ENCODE peak calls at places on chromosomes 7 and 10, in four cellular contexts. E is stomach, A is iPS DF 6.9, I is esophagus squamous epithelium. O is an unnamed sample. For H3K36me3, the result is how much of the 10 kb centered on the place peaks cover.

GRCh38 chr10:121702351-121703320 is 104.4 kb upstream of the FGFR2 start:
- DNase-seq in E (no peak), A (no peak), I (no peak), O (no peak)

GRCh38 chr7:99254390-99254789 is 18.2 kb upstream of the MYH16 start:
- DNase-seq in E (no peak), A (no peak), I (no peak), O (no peak)

GRCh38 chr7:17444673-17445072 is 146.2 kb downstream of the AHR start:
- DNase-seq in E (no peak), A (no peak), I (no peak), O (no peak)

GRCh38 chr7:2321020-2321419 is 6.8 kb upstream of the SNX8 start:
- DNase-seq in E (no peak), A (no peak), I (no peak), O (no peak)

GRCh38 chr7:156175003-156175402 is 362.7 kb upstream of the SHH start:
- DNase-seq in E (no peak), A (no peak), I (no peak), O (no peak)

GRCh38 chr10:77971804-77972144 is 45.2 kb upstream of the DLG5 start:
- DNase-seq in E (no peak), A (no peak), I (no peak), O (no peak)

GRCh38 chr7:92631067-92631829 is 41.1 kb upstream of the FAM133B start:
- DNase-seq in E (no peak), A (no peak), I (no peak), O (no peak)

GRCh38 chr7:104826140-104826539 is 187.9 kb upstream of the KMT2E start:
- DNase-seq in E (no peak), A (no peak), I (no peak), O (no peak)

GRCh38 chr10:21517134-21517982 is 8.1 kb downstream of the SKIDA1 start:
- DNase-seq in E (peak), A (no peak), I (no peak), O (no peak)

GRCh38 chr7:37150180-37150579 is 298.5 kb downstream of the ELMO1 start:
- DNase-seq in E (no peak), A (no peak), I (no peak), O (no peak)

GRCh38 chr10:112475565-112476233 is 28.7 kb downstream of the VTI1A start:
- DNase-seq in E (no peak), A (no peak), I (no peak), O (no peak)

GRCh38 chr7:30728591-30729100 is 23.3 kb upstream of the INMT start:
- DNase-seq in E (no peak), A (no peak), I (no peak), O (no peak)

GRCh38 chr10:46305430-46305808 is 18.6 kb downstream of the ANTXRL start:
- DNase-seq in E (no peak), A (no peak), I (no peak), O (no peak)

GRCh38 chr7:142478479-142479220 is 220.8 kb upstream of the PRSS58 start:
- DNase-seq in E (no peak), A (peak), I (no peak), O (no peak)

GRCh38 chr7:495761-496321 is 23.8 kb downstream of the PDGFA start:
- DNase-seq in E (no peak), A (no peak), I (no peak), O (peak)

GRCh38 chr7:47809387-47809786 is 138.9 kb downstream of the PKD1L1 start:
- DNase-seq in E (no peak), A (no peak), I (no peak), O (no peak)

GRCh38 chr7:70595741-70596574 is 536.0 kb upstream of the GALNT17 start:
- DNase-seq in E (peak), A (no peak), I (no peak), O (no peak)

GRCh38 chr10:2716596-2716995 is 350.8 kb upstream of the PFKP start:
- DNase-seq in E (no peak), A (no peak), I (no peak), O (no peak)

GRCh38 chr7:45579386-45579785 is 5.2 kb downstream of the ADCY1 start:
- DNase-seq in E (no peak), A (no peak), I (no peak), O (peak)

GRCh38 chr7:112150823-112151641 is 55.2 kb downstream of the DOCK4 start:
- DNase-seq in E (no peak), A (no peak), I (no peak), O (no peak)

GRCh38 chr7:4246536-4246935 is 435.6 kb upstream of the FOXK1 start:
- DNase-seq in E (no peak), A (no peak), I (no peak), O (no peak)

GRCh38 chr7:876972-877311 is 588 bp downstream of the GET4 start:
- DNase-seq in E (no peak), A (no peak), I (no peak), O (peak)

GRCh38 chr7:158572000-158572828 is 15.4 kb downstream of the PTPRN2 start:
- DNase-seq in E (no peak), A (no peak), I (no peak), O (no peak)

GRCh38 chr10:61900829-61901783 is at the start of gene ARID5B:
- DNase-seq in E (peak), A (no peak), I (no peak), O (no peak)

GRCh38 chr7:44393238-44394111 is 68.1 kb upstream of the CAMK2B start:
- DNase-seq in E (no peak), A (no peak), I (no peak), O (no peak)

GRCh38 chr7:44390701-44391100 is 65.3 kb upstream of the CAMK2B start:
- DNase-seq in E (peak), A (no peak), I (no peak), O (no peak)

GRCh38 chr7:44392618-44393010 is 67.2 kb upstream of the CAMK2B start:
- DNase-seq in E (no peak), A (no peak), I (no peak), O (peak)

GRCh38 chr7:44391746-44392617 is 66.6 kb upstream of the CAMK2B start:
- DNase-seq in E (peak), A (no peak), I (no peak), O (peak)

GRCh38 chr7:44391171-44391570 is 65.8 kb upstream of the CAMK2B start:
- DNase-seq in E (no peak), A (no peak), I (no peak), O (no peak)
- H3K36me3 ChIP-seq in E (half or more), A (under half), I (under half), O (under half)

GRCh38 chr7:76343931-76344321 is 14.9 kb downstream of the YWHAG start:
- DNase-seq in E (no peak), A (no peak), I (no peak), O (no peak)

GRCh38 chr7:76343294-76343930 is 15.4 kb downstream of the YWHAG start:
- DNase-seq in E (no peak), A (no peak), I (no peak), O (no peak)

GRCh38 chr7:76347710-76348109 is 11.1 kb downstream of the YWHAG start:
- DNase-seq in E (no peak), A (no peak), I (no peak), O (no peak)

GRCh38 chr7:76346778-76347177 is 12.0 kb downstream of the YWHAG start:
- DNase-seq in E (no peak), A (no peak), I (no peak), O (no peak)

GRCh38 chr7:76346097-76346496 is 12.7 kb downstream of the YWHAG start:
- DNase-seq in E (peak), A (no peak), I (no peak), O (no peak)
- H3K36me3 ChIP-seq in E (half or more), A (under half), I (under half), O (under half)

GRCh38 chr10:102371295-102371694 is 24.2 kb upstream of the NFKB2 start:
- DNase-seq in E (no peak), A (no peak), I (no peak), O (no peak)

GRCh38 chr10:102376901-102377300 is 18.6 kb upstream of the NFKB2 start:
- DNase-seq in E (no peak), A (no peak), I (no peak), O (no peak)

GRCh38 chr10:102375250-102375649 is 20.3 kb upstream of the NFKB2 start:
- DNase-seq in E (no peak), A (no peak), I (no peak), O (no peak)

GRCh38 chr10:102379383-102379782 is 16.1 kb upstream of the NFKB2 start:
- DNase-seq in E (no peak), A (no peak), I (no peak), O (no peak)

DNA sequence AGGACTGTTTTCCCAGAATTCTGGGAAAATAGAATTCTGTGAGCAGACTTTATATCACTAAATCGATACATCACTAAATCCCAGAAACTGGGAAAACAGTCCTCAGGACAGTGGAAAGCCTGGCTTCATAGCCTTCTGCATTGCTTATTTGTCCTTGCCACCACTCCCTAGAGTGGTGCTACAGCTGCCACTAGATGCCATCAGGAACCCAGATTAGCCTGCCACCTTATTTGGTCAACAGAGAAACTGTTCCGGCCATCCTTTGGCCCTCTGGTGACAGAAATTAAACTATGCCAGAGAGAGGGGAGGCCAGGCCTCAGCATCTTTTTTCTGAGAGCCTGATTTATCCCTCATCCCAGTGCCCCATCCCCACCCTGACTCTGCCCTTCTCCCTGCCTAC is 19.6 kb upstream of the NFKB2 start:
- DNase-seq in E (no peak), A (no peak), I (no peak), O (no peak)
- H3K36me3 ChIP-seq in E (half or more), A (under half), I (half or more), O (under half)

GRCh38 chr10:102812213-102812876 is 24.9 kb downstream of the CYP17A1 start:
- DNase-seq in E (no peak), A (no peak), I (no peak), O (no peak)

GRCh38 chr10:102808380-102808779 is 28.8 kb downstream of the CYP17A1 start:
- DNase-seq in E (no peak), A (no peak), I (no peak), O (no peak)

GRCh38 chr10:102813017-102813541 is 24.1 kb downstream of the CYP17A1 start:
- DNase-seq in E (no peak), A (no peak), I (no peak), O (no peak)

GRCh38 chr10:102811346-102811745 is 25.9 kb downstream of the CYP17A1 start:
- DNase-seq in E (no peak), A (no peak), I (no peak), O (no peak)

DNA sequence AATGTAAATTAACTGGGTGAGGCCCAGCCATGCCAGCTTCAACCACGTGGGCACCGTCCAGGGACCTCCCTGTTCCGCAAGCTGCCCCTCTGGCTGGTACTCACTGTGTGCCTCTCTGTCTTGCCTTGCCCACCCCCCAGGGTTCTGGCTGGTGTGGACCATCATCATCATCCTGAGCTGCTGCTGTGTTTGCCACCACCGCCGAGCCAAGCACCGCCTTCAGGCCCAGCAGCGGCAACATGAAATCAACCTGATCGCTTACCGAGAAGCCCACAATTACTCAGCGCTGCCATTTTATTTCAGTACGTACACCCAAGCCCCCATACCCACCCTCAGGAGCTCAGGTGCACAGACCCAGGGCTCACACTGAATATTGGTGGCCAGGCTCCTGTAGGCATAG is 27.5 kb downstream of the CYP17A1 start:
- DNase-seq in E (no peak), A (no peak), I (no peak), O (no peak)
- H3K36me3 ChIP-seq in E (half or more), A (under half), I (under half), O (under half)

DNA sequence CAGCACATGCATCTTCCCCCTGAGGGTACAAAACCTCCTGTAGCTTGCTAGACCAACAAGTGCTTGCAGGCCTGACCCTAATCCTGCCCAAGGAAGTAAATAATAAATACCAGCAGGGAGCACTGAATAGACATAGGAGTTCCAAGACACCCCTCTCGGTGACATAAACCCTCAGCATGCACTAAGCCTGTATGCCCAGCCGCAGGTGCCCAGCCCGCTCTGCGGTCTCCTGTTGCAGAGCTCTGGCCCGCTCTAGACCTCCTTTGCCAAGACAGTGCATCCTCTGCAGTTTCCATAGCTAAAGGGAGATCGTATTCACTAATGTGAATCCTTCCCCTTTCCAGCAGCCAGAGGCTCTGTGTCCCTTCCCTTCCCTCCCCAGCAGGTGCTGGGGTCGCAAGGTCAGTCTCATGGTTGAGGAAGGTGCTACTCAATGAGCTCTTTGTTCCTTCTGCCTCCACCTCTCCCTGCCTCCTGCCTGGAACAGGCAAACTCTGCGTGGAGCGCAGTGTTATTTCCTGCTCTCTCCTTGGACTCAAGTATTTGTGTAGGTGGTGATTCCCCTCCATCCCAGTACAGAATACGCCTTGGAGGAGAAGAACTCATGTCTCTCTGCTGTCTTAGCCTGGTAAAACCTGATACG is 36.6 kb downstream of the SBDS start:
- DNase-seq in E (peak), A (no peak), I (no peak), O (no peak)
- H3K36me3 ChIP-seq in E (half or more), A (under half), I (under half), O (under half)

DNA sequence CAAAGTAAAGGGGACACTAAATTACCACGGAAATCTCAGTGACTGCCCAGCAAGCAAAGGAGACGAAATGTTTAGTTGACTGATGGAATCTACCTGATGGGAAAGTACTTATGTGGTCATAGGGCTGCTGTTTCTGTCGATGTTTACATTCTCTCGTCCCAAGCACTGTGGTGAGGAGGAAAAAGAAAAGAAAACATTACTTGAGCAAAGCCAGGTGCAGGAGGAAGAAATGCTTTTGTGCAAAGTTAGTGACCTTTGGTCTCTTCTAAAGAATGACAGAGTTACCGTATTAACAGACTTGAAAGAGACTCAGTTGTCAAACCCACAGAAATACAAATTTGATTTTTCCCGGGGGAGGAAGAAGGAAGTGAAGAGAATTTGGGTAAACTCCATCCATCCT is 43.3 kb upstream of the FMC1 start:
- DNase-seq in E (no peak), A (no peak), I (no peak), O (no peak)
- H3K36me3 ChIP-seq in E (half or more), A (under half), I (under half), O (under half)

GRCh38 chr10:125839176-125839575 is 15.8 kb downstream of the BCCIP start:
- DNase-seq in E (no peak), A (no peak), I (no peak), O (no peak)

GRCh38 chr10:125840406-125840805 is 17.1 kb downstream of the BCCIP start:
- DNase-seq in E (no peak), A (no peak), I (no peak), O (no peak)

GRCh38 chr10:125840955-125841354 is 17.6 kb downstream of the BCCIP start:
- DNase-seq in E (no peak), A (no peak), I (no peak), O (no peak)

DNA sequence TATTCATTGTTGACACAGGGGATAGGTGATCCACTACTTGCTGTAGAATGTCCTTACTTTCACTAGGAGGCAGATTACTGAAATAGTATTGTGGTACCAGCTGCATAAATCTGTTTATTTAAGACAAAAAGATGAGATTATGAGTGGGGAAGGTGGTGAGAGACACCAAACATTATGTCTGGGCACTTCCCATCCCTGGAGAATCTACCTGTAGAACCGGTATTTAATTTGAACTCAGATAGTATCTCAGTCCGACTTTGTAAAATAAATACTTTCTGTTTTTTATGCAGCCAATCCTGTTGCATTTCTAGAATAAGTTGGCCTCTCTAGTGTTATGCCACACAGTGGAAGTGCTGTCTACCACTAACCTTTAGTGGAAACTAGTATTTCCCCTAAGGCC is 13.4 kb downstream of the BCCIP start:
- DNase-seq in E (no peak), A (no peak), I (no peak), O (no peak)
- H3K36me3 ChIP-seq in E (half or more), A (under half), I (under half), O (under half)

O was measured in breast epithelium.